ENCODE peak calls at places on chromosomes 16 and 17, in nine cellular contexts. P is GDM1; T is mesendoderm; E is fibroblast of the aortic adventitia; M is ACHN; V is activated CD4-positive, alpha-beta T cell treated with anti-CD3 and anti-CD28 coated beads, Interleukin-2, amount 10 ng/mL, durations not matched to agents 24 days and 14 days; J is RWPE1; X is HEK293T; B is NCI-H1092. K is an unnamed sample.

GRCh38 chr16:69404275-69404805 is 18.5 kb upstream of the TERF2 start:
- DNase-seq in P (no peak), T (peak), E (peak), M (peak), V (no peak), J (no peak), X (no peak), B (no peak), K (peak)

GRCh38 chr17:7070712-7071111 is 9.3 kb downstream of the CLEC10A start:
- DNase-seq in P (no peak), T (no peak), E (no peak), M (no peak), V (no peak), J (no peak), X (no peak), B (no peak), K (no peak)

GRCh38 chr16:77833906-77834599 is 45.7 kb downstream of the VAT1L start:
- DNase-seq in P (no peak), T (peak), E (peak), M (peak), V (no peak), J (peak), X (no peak), B (no peak), K (peak)

GRCh38 chr16:51402785-51403184 is 251.7 kb upstream of the SALL1 start:
- DNase-seq in P (no peak), T (no peak), E (peak), M (no peak), V (no peak), J (no peak), X (no peak), B (no peak), K (no peak)

GRCh38 chr17:35372846-35373531 is 432 bp downstream of the SLFN11 start:
- DNase-seq in P (no peak), T (no peak), E (peak), M (peak), V (peak), J (peak), X (no peak), B (no peak), K (no peak)

GRCh38 chr17:78766225-78766624 is 15.8 kb downstream of the CYTH1 start:
- DNase-seq in P (no peak), T (no peak), E (no peak), M (no peak), V (no peak), J (no peak), X (no peak), B (no peak), K (no peak)

GRCh38 chr16:71883849-71884638 is at the start of gene ZNF821:
- DNase-seq in P (peak), T (peak), E (peak), M (peak), V (peak), J (peak), X (peak), B (peak), K (peak)

GRCh38 chr16:81946206-81946605 is 65.1 kb downstream of the SDR42E1 start:
- DNase-seq in P (no peak), T (peak), E (peak), M (no peak), V (no peak), J (no peak), X (no peak), B (no peak), K (peak)

GRCh38 chr17:19716108-19717030 is at the start of gene SLC47A2:
- DNase-seq in P (no peak), T (no peak), E (no peak), M (peak), V (no peak), J (no peak), X (no peak), B (no peak), K (peak)

GRCh38 chr16:87375426-87376135 is 8.0 kb downstream of the FBXO31 start:
- DNase-seq in P (no peak), T (no peak), E (peak), M (no peak), V (no peak), J (peak), X (no peak), B (no peak), K (peak)

GRCh38 chr17:43576563-43577229 is 30.6 kb upstream of the ETV4 start:
- DNase-seq in P (peak), T (peak), E (peak), M (peak), V (peak), J (peak), X (peak), B (peak), K (peak)

GRCh38 chr17:7322520-7323194 is 6.5 kb downstream of the NEURL4 start:
- DNase-seq in P (no peak), T (no peak), E (no peak), M (no peak), V (no peak), J (no peak), X (no peak), B (no peak), K (no peak)

GRCh38 chr17:15343749-15344148 is 2.4 kb upstream of the TEKT3 start:
- DNase-seq in P (no peak), T (peak), E (peak), M (no peak), V (no peak), J (peak), X (no peak), B (no peak), K (peak)

GRCh38 chr16:63385714-63386113 is 1349.5 kb upstream of the CDH8 start:
- DNase-seq in P (no peak), T (no peak), E (no peak), M (no peak), V (no peak), J (no peak), X (no peak), B (no peak), K (no peak)

GRCh38 chr17:49381033-49381432 is 19.0 kb upstream of the ZNF652 start:
- DNase-seq in P (no peak), T (no peak), E (no peak), M (no peak), V (no peak), J (no peak), X (no peak), B (no peak), K (no peak)

GRCh38 chr17:410674-411401 is 58.2 kb upstream of the RPH3AL start:
- DNase-seq in P (no peak), T (peak), E (peak), M (peak), V (peak), J (no peak), X (no peak), B (no peak), K (peak)

GRCh38 chr17:66632716-66633115 is 202.2 kb upstream of the CACNG5 start:
- DNase-seq in P (no peak), T (no peak), E (no peak), M (no peak), V (no peak), J (no peak), X (no peak), B (no peak), K (no peak)

GRCh38 chr17:45160505-45161287 is 979 bp upstream of the HEXIM2 start:
- DNase-seq in P (peak), T (peak), E (peak), M (peak), V (peak), J (no peak), X (peak), B (peak), K (peak)

GRCh38 chr16:14097182-14097951 is 26.2 kb downstream of the MRTFB start:
- DNase-seq in P (no peak), T (no peak), E (no peak), M (no peak), V (no peak), J (peak), X (no peak), B (no peak), K (no peak)

GRCh38 chr17:49512296-49513043 is 17.4 kb downstream of the NGFR start:
- DNase-seq in P (no peak), T (peak), E (no peak), M (no peak), V (no peak), J (no peak), X (no peak), B (no peak), K (no peak)

GRCh38 chr16:85995591-85996461 is 96.9 kb downstream of the IRF8 start:
- DNase-seq in P (no peak), T (no peak), E (no peak), M (no peak), V (no peak), J (no peak), X (no peak), B (no peak), K (no peak)

GRCh38 chr17:51169340-51169739 is 3.1 kb downstream of the NME2 start:
- DNase-seq in P (no peak), T (no peak), E (no peak), M (no peak), V (no peak), J (no peak), X (no peak), B (no peak), K (no peak)

GRCh38 chr17:39139137-39139516 is 12.3 kb downstream of the PLXDC1 start:
- DNase-seq in P (no peak), T (no peak), E (peak), M (peak), V (no peak), J (peak), X (no peak), B (no peak), K (peak)

GRCh38 chr17:50266384-50267073 is 7.7 kb upstream of the TMEM92 start:
- DNase-seq in P (no peak), T (no peak), E (peak), M (peak), V (no peak), J (no peak), X (no peak), B (peak), K (peak)

GRCh38 chr17:42819939-42820535 is 4.0 kb downstream of the BECN1 start:
- DNase-seq in P (peak), T (peak), E (peak), M (peak), V (peak), J (no peak), X (peak), B (no peak), K (peak)

GRCh38 chr16:71421911-71422310 is 19.9 kb downstream of the TLE7 start:
- DNase-seq in P (no peak), T (peak), E (no peak), M (peak), V (peak), J (peak), X (peak), B (no peak), K (no peak)

GRCh38 chr16:23302045-23302956 is at the start of gene SCNN1B:
- DNase-seq in P (no peak), T (peak), E (no peak), M (no peak), V (no peak), J (no peak), X (peak), B (no peak), K (no peak)